ENCODE peak calls at places on chromosomes 6 and 20, in seven cellular contexts. Q, S, J, K, N, P and C are unnamed samples. For H3K27me3, the result is how much of the 10 kb centered on the place peaks cover.

GRCh38 chr6:2021713-2022125 is 223.7 kb downstream of the GMDS start:
- DNase-seq in K (no peak), J (no peak), N (no peak), S (peak), Q (peak), P (no peak), C (peak)

GRCh38 chr20:50649587-50649986 is 41.8 kb downstream of the RIPOR3 start:
- DNase-seq in J (no peak), Q (no peak), P (no peak), S (no peak), N (peak), K (no peak), C (no peak)

GRCh38 chr20:9112541-9113515 is 43.9 kb downstream of the PLCB4 start:
- DNase-seq in J (no peak), N (no peak), Q (peak), K (no peak), P (no peak), S (peak), C (no peak)

GRCh38 chr6:35278708-35279107 is 18.9 kb upstream of the DEF6 start:
- DNase-seq in N (no peak), Q (no peak), S (no peak), P (no peak), K (no peak), J (no peak), C (no peak)

GRCh38 chr20:62953167-62953838 is 794 bp downstream of the SLC17A9 start:
- DNase-seq in K (no peak), Q (no peak), N (peak), J (peak), P (no peak), S (peak), C (no peak)

GRCh38 chr6:106702451-106703110 is 73.2 kb downstream of the QRSL1 start:
- DNase-seq in K (no peak), P (no peak), J (no peak), S (no peak), N (no peak), Q (no peak), C (no peak)

GRCh38 chr6:111653434-111653833 is 47.8 kb upstream of the TRAF3IP2 start:
- DNase-seq in S (no peak), P (no peak), J (no peak), N (no peak), Q (no peak), K (no peak), C (no peak)

GRCh38 chr6:26103141-26103769 is 16.0 kb downstream of the HFE start:
- DNase-seq in Q (peak), P (no peak), J (no peak), K (no peak), N (peak), S (peak), C (no peak)

GRCh38 chr20:19565721-19566120 is 192.3 kb upstream of the RIN2 start:
- DNase-seq in Q (no peak), P (no peak), K (no peak), S (no peak), J (no peak), N (no peak), C (no peak)

GRCh38 chr6:73062837-73063236 is 162.5 kb downstream of the KHDC1L start:
- DNase-seq in Q (no peak), K (no peak), S (no peak), J (no peak), P (no peak), N (no peak), C (no peak)

GRCh38 chr6:34543421-34543820 is 12.7 kb downstream of the SPDEF start:
- DNase-seq in K (no peak), P (no peak), S (peak), Q (peak), N (no peak), J (no peak), C (no peak)

GRCh38 chr6:69795469-69796080 is 1.2 kb downstream of the LMBRD1 start:
- DNase-seq in Q (no peak), J (no peak), N (peak), P (no peak), K (no peak), S (peak), C (no peak)

GRCh38 chr6:9128970-9129369 is 693.6 kb upstream of the SLC35B3 start:
- DNase-seq in P (peak), Q (no peak), N (no peak), S (no peak), J (no peak), K (no peak), C (no peak)

GRCh38 chr6:138157986-138158638 is 3.6 kb upstream of the ARFGEF3 start:
- DNase-seq in K (no peak), J (no peak), N (peak), P (no peak), S (peak), Q (no peak), C (no peak)

GRCh38 chr6:56104591-56104990 is 142.8 kb downstream of the COL21A1 start:
- DNase-seq in S (no peak), P (no peak), K (no peak), N (no peak), J (no peak), Q (no peak), C (no peak)

GRCh38 chr6:56868687-56869086 is 86.2 kb upstream of the BEND6 start:
- DNase-seq in K (no peak), P (no peak), N (peak), J (no peak), Q (peak), S (peak), C (no peak)

GRCh38 chr6:99512033-99512432 is 3.2 kb downstream of the USP45 start:
- DNase-seq in P (no peak), J (no peak), K (no peak), Q (peak), N (no peak), S (no peak), C (no peak)

GRCh38 chr6:29602564-29603361 is 17.8 kb downstream of the OR2H2 start:
- DNase-seq in K (peak), S (peak), Q (peak), N (peak), P (no peak), J (peak), C (no peak)

GRCh38 chr6:31713991-31714684 is 1.0 kb upstream of the LY6G6D start:
- DNase-seq in J (no peak), S (no peak), P (no peak), N (peak), K (peak), Q (no peak), C (peak)

GRCh38 chr20:32583581-32584045 is 1.5 kb downstream of the NOL4L start:
- DNase-seq in N (peak), J (no peak), S (no peak), P (no peak), K (no peak), Q (no peak), C (no peak)
- H2BK120ac ChIP-seq in N (no peak), J (no peak), S (peak), P (no peak), K (no peak), Q (no peak), C (no peak)

GRCh38 chr20:1946762-1947534 is 46.9 kb downstream of the PDYN start:
- DNase-seq in Q (peak), K (peak), P (peak), N (peak), J (peak), S (peak), C (peak)
- H3K27me3 ChIP-seq in Q (half or more), K (under half), P (under half), N (under half), J (under half), S (under half), C (under half)

DNA sequence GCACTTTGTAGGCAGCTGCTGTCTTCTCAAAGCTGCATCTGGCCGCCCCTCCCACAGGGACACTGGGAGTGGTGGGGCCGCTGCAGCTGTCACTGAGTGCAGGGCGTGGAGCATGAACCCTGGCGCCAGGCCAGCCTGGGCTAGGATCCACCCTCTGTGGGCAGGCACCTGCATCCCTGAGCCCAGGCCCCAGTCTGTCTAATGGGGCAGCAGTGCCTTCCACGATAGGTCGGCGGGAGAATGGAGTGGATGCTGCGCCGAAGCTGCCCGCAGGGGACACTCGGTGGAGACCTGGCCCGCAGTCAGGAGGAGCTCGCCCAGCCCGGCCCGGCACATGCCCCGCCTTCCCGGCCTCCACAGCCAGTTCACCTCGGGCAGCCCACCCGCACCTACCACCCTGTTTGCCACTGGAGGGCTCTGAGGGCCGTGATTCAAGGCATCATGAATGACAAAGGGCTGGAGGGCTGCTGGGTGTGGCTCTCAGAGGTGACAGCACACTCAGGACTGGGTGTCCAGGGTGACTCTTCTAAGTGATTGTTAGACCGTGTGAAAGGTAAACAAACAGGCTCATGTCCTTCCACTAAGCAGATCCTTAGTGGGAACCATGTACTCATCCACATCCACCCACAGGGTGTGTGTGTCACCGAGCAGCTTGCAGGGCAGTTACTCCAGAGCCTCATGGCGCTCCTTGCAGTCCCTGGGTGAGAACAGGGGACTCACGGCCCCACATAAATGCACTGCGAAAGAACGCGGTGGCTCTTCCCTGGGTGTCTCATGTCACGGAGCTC is 133.9 kb downstream of the AGPAT4 start:
- DNase-seq in N (no peak), K (peak), J (peak), S (no peak), Q (peak), P (no peak), C (no peak)
- H3K27ac ChIP-seq in N (no peak), K (no peak), J (no peak), S (no peak), Q (no peak), P (no peak), C (no peak)

DNA sequence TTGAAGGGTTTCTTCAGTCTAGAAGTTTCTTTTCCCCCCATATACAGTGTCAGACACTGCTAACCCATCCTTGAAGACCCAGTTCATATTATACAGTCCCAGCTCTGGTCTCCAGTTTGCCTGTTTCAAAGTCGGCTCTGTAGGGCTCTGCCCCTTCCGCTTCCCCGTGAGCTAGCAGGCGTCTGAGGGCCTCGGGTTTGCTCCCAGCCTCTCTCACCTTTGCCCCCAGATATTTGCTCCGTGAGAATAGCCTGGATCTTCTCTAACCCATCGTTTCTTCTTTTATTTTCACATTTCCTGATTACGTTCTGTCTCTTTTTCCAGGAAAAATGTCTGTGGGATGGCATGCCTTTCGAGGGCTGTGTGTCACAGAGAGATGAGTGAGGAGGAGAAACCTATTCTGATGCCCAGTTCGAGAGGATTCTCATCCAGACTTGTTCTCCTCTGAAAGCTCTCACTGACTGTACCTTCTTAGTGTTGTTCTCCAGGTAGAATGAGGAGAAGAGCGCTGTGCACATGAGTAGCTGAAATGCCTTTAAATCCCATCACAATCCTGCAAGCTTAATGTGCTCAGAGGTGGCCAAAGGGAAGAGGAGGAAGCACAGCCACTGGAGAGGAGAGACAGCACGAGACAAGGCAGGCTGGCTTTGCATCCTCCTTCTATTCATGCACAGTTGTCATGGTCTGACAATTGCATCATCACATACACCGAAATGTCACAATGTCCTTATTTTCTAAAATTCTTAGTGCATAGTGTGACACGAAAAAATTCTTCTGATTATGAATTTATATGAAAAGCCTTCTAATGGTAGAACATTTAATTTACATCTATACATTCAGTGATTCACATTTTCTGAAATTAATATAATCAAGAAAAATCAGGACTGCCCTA is 171.1 kb downstream of the FOXA2 start:
- DNase-seq in K (no peak), S (no peak), N (no peak), J (no peak), P (no peak), Q (no peak), C (no peak)
- H2BK120ac ChIP-seq in K (no peak), S (no peak), N (no peak), J (no peak), P (no peak), Q (no peak), C (no peak)

GRCh38 chr20:21703740-21704407 is 1.6 kb upstream of the PAX1 start:
- DNase-seq in J (no peak), Q (no peak), S (no peak), N (no peak), P (no peak), K (no peak), C (no peak)
- H3K27me3 ChIP-seq in J (half or more), Q (half or more), S (half or more), N (half or more), P (half or more), K (half or more), C (half or more)